ENCODE peak calls at places on chromosomes 13 and 19, in seven cellular contexts. M, L, N, Q, I, D and P are unnamed samples.

GRCh38 chr19:50712833-50713232 is 6.8 kb downstream of the SHANK1 start:
- DNase-seq in L (no peak), M (no peak), D (no peak), Q (no peak), N (no peak), I (no peak), P (no peak)

GRCh38 chr13:77698211-77699058 is 948 bp downstream of the SLAIN1 start:
- DNase-seq in M (peak), I (peak), N (no peak), D (peak), Q (no peak), L (peak), P (peak)

GRCh38 chr13:113152894-113153809 is 5.3 kb upstream of the PROZ start:
- DNase-seq in I (no peak), Q (no peak), D (no peak), M (no peak), N (no peak), L (peak), P (no peak)

GRCh38 chr19:18160792-18161690 is 8.1 kb downstream of the PIK3R2 start:
- DNase-seq in M (peak), D (peak), L (peak), N (no peak), I (peak), Q (no peak), P (peak)

GRCh38 chr19:16244091-16244490 is 46.4 kb downstream of the AP1M1 start:
- DNase-seq in Q (no peak), M (peak), I (no peak), N (no peak), D (no peak), L (no peak), P (no peak)

GRCh38 chr13:30895773-30896172 is 10.3 kb upstream of the MEDAG start:
- DNase-seq in D (no peak), L (peak), N (no peak), M (peak), I (no peak), Q (no peak), P (no peak)

GRCh38 chr13:23467048-23467931 is 33.8 kb upstream of the SACS start:
- DNase-seq in L (peak), M (peak), Q (no peak), I (no peak), D (no peak), N (no peak), P (no peak)

GRCh38 chr19:6752257-6753177 is 13.0 kb downstream of the TRIP10 start:
- DNase-seq in Q (no peak), I (no peak), M (no peak), L (no peak), N (no peak), D (no peak), P (no peak)

GRCh38 chr19:56477429-56478338 is 539 bp upstream of the ZNF667 start:
- DNase-seq in L (peak), Q (no peak), I (peak), N (peak), D (no peak), M (peak), P (peak)

GRCh38 chr13:32427852-32428580 is at the start of gene N4BP2L1:
- DNase-seq in D (peak), M (peak), I (peak), N (peak), L (peak), Q (no peak), P (peak)

GRCh38 chr19:10762656-10763055 is 44.8 kb downstream of the DNM2 start:
- DNase-seq in Q (no peak), L (no peak), M (no peak), N (no peak), D (no peak), I (peak), P (peak)

GRCh38 chr19:1224047-1224825 is 13.6 kb downstream of the CBARP start:
- DNase-seq in N (no peak), Q (no peak), I (no peak), M (no peak), L (no peak), D (no peak), P (no peak)